ENCODE peak calls at places on chromosomes 2 and 18, in seven cellular contexts. W, Z, A, Q, F, T and N are unnamed samples.

GRCh38 chr2:80256396-80257167 is 48.0 kb downstream of the LRRTM1 start:
- DNase-seq in Z (peak; percentile 4), F (no peak), A (no peak), W (no peak), T (no peak), Q (no peak), N (no peak)

GRCh38 chr2:25109822-25110221 is 58.6 kb downstream of the POMC start:
- DNase-seq in A (no peak), W (no peak), Q (no peak), F (no peak), T (no peak), Z (no peak), N (no peak)

GRCh38 chr2:10559101-10559500 is 111.0 kb upstream of the ODC1 start:
- DNase-seq in W (no peak), Z (no peak), A (no peak), Q (no peak), F (no peak), T (no peak), N (no peak)

GRCh38 chr2:207930747-207931146 is 94.6 kb downstream of the PLEKHM3 start:
- DNase-seq in Z (no peak), T (no peak), W (peak; percentile 86), Q (no peak), F (no peak), A (no peak), N (no peak)

GRCh38 chr2:43708891-43709290 is 32.7 kb upstream of the C1GALT1C1L start:
- DNase-seq in W (no peak), Q (no peak), A (no peak), T (no peak), Z (no peak), F (no peak), N (no peak)

GRCh38 chr2:232292395-232293154 is 86.0 kb upstream of the ALPP start:
- DNase-seq in T (peak; percentile 47), W (peak; percentile 71), A (peak; percentile 52), Z (peak; percentile 78), F (peak; percentile 78), Q (peak; percentile 2), N (peak; percentile 68)

GRCh38 chr2:173370198-173370597 is 15.5 kb downstream of the CDCA7 start:
- DNase-seq in T (no peak), Z (peak; percentile 51), W (no peak), Q (no peak), A (no peak), F (peak; percentile 43), N (no peak)

GRCh38 chr2:102336502-102336945 is 19.1 kb upstream of the IL18R1 start:
- DNase-seq in Q (no peak), T (no peak), W (no peak), F (peak; percentile 36), Z (no peak), A (peak; percentile 29), N (no peak)

GRCh38 chr2:80007722-80008503 is 296.6 kb downstream of the LRRTM1 start:
- DNase-seq in Q (no peak), A (no peak), F (no peak), W (no peak), T (no peak), Z (no peak), N (no peak)

GRCh38 chr2:8098952-8099582 is 582.8 kb upstream of the ID2 start:
- DNase-seq in T (no peak), Z (no peak), F (no peak), Q (no peak), W (no peak), A (no peak), N (no peak)

GRCh38 chr2:120235681-120236080 is 12.5 kb upstream of the TMEM185B start:
- DNase-seq in F (no peak), W (no peak), A (no peak), Q (no peak), Z (no peak), T (no peak), N (no peak)

GRCh38 chr18:57077005-57077735 is 69.7 kb upstream of the BOD1L2 start:
- DNase-seq in Z (peak; percentile 21), A (no peak), W (no peak), Q (no peak), T (no peak), F (no peak), N (no peak)

GRCh38 chr18:57075716-57076400 is 71.0 kb upstream of the BOD1L2 start:
- DNase-seq in Q (no peak), T (no peak), Z (no peak), W (no peak), F (no peak), A (no peak), N (no peak)

GRCh38 chr18:57078614-57079013 is 68.3 kb upstream of the BOD1L2 start:
- DNase-seq in W (no peak), F (no peak), A (no peak), Z (no peak), Q (no peak), T (no peak), N (no peak)

GRCh38 chr18:57080479-57080878 is 66.4 kb upstream of the BOD1L2 start:
- DNase-seq in T (no peak), A (no peak), Q (no peak), W (no peak), F (no peak), Z (no peak), N (no peak)

GRCh38 chr18:57077786-57078552 is 68.9 kb upstream of the BOD1L2 start:
- DNase-seq in T (no peak), A (no peak), F (no peak), Z (peak; percentile 93), Q (no peak), W (no peak), N (peak; percentile 80)
- TF ChIP-seq CTCF in T (no peak), A (no peak), F (no peak), Z (no peak), Q (no peak), W (no peak), N (peak; percentile 12)

GRCh38 chr2:74675090-74675489 is 21.0 kb downstream of the SEMA4F start:
- DNase-seq in W (no peak), Z (no peak), T (no peak), A (no peak), F (no peak), Q (no peak), N (no peak)
- TF ChIP-seq CTCF in W (no peak), Z (no peak), T (no peak), A (no peak), F (peak; percentile 25), Q (peak; percentile 17), N (no peak)

GRCh38 chr2:228657807-228658402 is 476.4 kb upstream of the SPHKAP start:
- DNase-seq in T (peak; percentile 8), F (peak; percentile 76), A (no peak), Q (no peak), Z (peak; percentile 50), W (no peak), N (peak; percentile 7)
- TF ChIP-seq CTCF in T (peak; percentile 77), F (peak; percentile 61), A (peak; percentile 14), Q (peak; percentile 51), Z (peak; percentile 42), W (peak; percentile 41), N (peak; percentile 46)

GRCh38 chr2:106614511-106615291 is 127.5 kb downstream of the CD8B2 start:
- DNase-seq in Q (no peak), F (no peak), A (no peak), W (peak; percentile 78), Z (no peak), T (no peak), N (no peak)
- TF ChIP-seq CTCF in Q (no peak), F (no peak), A (no peak), W (no peak), Z (no peak), T (no peak), N (no peak)

DNA sequence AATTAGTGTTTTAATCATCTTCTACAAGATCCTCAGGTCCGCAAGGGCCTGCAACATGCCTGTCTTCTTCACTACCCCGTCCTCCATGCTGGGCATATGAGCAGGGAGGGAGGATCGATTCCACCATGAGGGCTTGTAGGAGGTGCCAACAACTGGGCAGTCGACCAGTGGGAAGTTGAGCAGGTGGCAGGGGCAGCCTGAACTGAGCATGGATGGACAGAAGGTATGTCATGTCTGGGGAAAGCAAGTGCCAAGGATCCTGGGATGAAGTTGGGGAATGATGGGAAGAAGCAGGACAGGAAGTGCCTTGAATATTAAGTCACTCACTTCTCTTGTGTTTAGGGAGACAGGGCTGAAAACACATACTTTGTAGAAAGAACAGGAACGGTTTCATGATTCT is 44.7 kb downstream of the CTIF start:
- DNase-seq in T (no peak), A (no peak), Q (no peak), F (no peak), Z (no peak), W (no peak), N (no peak)
- TF ChIP-seq CTCF in T (no peak), A (no peak), Q (no peak), F (no peak), Z (no peak), W (no peak), N (no peak)

DNA sequence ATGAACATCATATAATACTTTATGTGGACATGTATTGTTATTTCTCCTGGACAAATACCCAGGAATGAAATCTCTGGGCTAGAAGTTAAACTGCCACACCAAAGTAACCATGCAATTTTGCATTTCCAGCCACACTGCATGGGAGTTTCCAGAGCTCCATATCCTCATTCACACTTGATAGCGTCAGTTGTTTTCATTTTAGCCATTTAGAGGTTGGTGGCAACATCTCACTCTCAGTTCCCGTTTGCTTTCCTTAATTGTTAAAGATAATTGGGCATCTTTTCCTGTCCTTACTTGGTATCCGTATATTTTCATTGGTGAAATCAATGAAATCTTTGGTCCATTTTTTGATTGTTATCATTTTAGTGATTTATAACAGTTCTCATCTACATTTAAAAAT is 47.8 kb downstream of the SH3YL1 start:
- DNase-seq in T (no peak), W (no peak), F (no peak), Z (no peak), A (no peak), Q (no peak), N (no peak)
- TF ChIP-seq CTCF in T (no peak), W (no peak), F (no peak), Z (no peak), A (no peak), Q (no peak), N (no peak)

DNA sequence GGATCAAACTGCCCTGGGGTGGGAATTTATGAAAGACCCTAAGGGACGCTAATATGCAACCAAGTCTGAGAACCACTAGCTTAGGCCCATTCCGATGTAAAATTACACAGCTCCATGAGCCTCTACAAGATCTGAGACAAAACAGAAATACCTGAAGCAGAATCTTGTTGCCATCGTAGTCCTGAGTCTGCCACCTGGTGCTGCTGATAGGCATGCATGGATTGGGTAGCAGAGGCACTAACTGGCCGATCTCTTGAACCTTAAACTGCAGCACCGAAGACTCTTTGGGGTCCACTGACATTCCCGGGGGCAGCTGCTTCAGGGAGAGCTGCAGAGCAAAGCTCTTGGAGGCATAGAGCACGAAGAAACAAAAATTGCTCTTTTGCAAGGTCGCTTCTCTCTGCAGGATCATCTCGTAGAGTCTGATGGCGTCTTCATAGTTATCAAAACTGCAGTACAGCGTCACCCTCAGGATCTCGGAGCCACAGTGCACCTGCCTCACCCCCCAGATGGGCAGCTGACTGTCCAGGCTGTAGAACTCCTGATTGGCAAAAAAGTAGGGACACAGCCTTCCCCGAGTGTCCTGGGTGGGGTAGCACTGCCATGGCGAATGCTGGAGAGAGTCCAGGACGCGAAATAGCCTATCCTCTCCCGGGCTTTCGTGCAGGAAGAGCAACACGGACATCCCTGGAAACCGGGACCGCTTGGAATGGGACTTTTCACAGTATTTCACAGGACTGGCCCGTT is 848 bp downstream of the FAM124B start:
- DNase-seq in T (no peak), Q (no peak), A (no peak), W (no peak), Z (no peak), F (no peak), N (no peak)
- TF ChIP-seq CTCF in T (no peak), Q (no peak), A (no peak), W (no peak), Z (no peak), F (no peak), N (no peak)